ENCODE peak calls at places on chromosomes 16 and 17, in six cellular contexts. E is neuronal stem cell; A is H4; K is GDM1; H is Caki2; C is activated CD4-positive, alpha-beta T cell treated with anti-CD3 and anti-CD28 coated beads, Interleukin-2, amount 50 U/mL, for 4 hours. V is an unnamed sample.

GRCh38 chr16:27432600-27432957 is 30.6 kb downstream of the IL21R start:
- DNase-seq in C (no peak), E (no peak), A (no peak), K (no peak), H (peak), V (peak)

GRCh38 chr16:49487746-49488145 is 114.1 kb downstream of the C16orf78 start:
- DNase-seq in H (no peak), C (no peak), K (no peak), E (no peak), A (no peak), V (no peak)

GRCh38 chr16:57600048-57600835 is 28.2 kb upstream of the ADGRG1 start:
- DNase-seq in A (peak), C (no peak), H (peak), K (peak), E (peak), V (no peak)

GRCh38 chr17:50883850-50884291 is 17.7 kb upstream of the TOB1 start:
- DNase-seq in C (no peak), A (no peak), K (peak), H (no peak), E (no peak), V (no peak)

GRCh38 chr17:41480136-41480535 is 815 bp downstream of the KRT35 start:
- DNase-seq in E (no peak), C (no peak), A (no peak), K (no peak), H (no peak), V (no peak)

GRCh38 chr17:76550712-76551615 is 11.1 kb downstream of the PRCD start:
- DNase-seq in H (peak), K (peak), A (peak), E (no peak), C (no peak), V (no peak)

GRCh38 chr16:29899516-29900101 is at the start of gene SEZ6L2:
- DNase-seq in E (peak), C (peak), H (peak), A (peak), K (no peak), V (peak)

GRCh38 chr17:71933306-71933705 is 187.5 kb upstream of the SOX9 start:
- DNase-seq in H (no peak), K (no peak), C (no peak), A (no peak), E (no peak), V (no peak)

GRCh38 chr17:66018786-66019185 is 173.1 kb downstream of the CEP112 start:
- DNase-seq in C (no peak), A (no peak), H (no peak), E (no peak), K (no peak), V (no peak)

GRCh38 chr17:40625311-40625710 is 22.3 kb downstream of the SMARCE1 start:
- DNase-seq in K (no peak), H (no peak), E (no peak), C (no peak), A (no peak), V (no peak)

GRCh38 chr17:67401598-67402504 is 24.8 kb downstream of the PITPNC1 start:
- DNase-seq in H (no peak), C (no peak), K (no peak), A (no peak), E (no peak), V (no peak)

GRCh38 chr16:85354623-85355514 is 242.6 kb upstream of the CIBAR2 start:
- DNase-seq in E (no peak), A (peak), C (no peak), K (peak), H (no peak), V (peak)

GRCh38 chr16:84989791-84990620 is 21.3 kb downstream of the ZDHHC7 start:
- DNase-seq in A (no peak), K (no peak), C (no peak), H (peak), E (no peak), V (no peak)

GRCh38 chr16:50313596-50314483 is 47.5 kb downstream of the ADCY7 start:
- DNase-seq in E (no peak), K (no peak), A (no peak), H (no peak), C (peak), V (no peak)

GRCh38 chr16:69112285-69113129 is 7.1 kb downstream of the HAS3 start:
- DNase-seq in A (peak), C (peak), K (no peak), H (no peak), E (peak), V (no peak)

GRCh38 chr17:5418858-5419355 is 555 bp downstream of the NUP88 start:
- DNase-seq in K (peak), A (no peak), E (peak), C (peak), H (peak), V (no peak)

GRCh38 chr16:5510819-5511370 is 413.3 kb upstream of the EEF2KMT start:
- DNase-seq in C (no peak), E (peak), A (no peak), K (no peak), H (no peak), V (no peak)

GRCh38 chr17:32266389-32267269 is 997 bp downstream of the RHBDL3 start:
- DNase-seq in E (peak), K (no peak), C (no peak), H (no peak), A (no peak), V (no peak)

GRCh38 chr17:74212262-74212912 is 984 bp upstream of the TTYH2 start:
- DNase-seq in C (peak), H (no peak), A (peak), E (no peak), K (no peak), V (no peak)

GRCh38 chr16:69741951-69742904 is 12.5 kb downstream of the NOB1 start:
- DNase-seq in A (no peak), C (no peak), E (no peak), H (peak), K (no peak), V (no peak)

GRCh38 chr16:48536600-48537200 is 73.3 kb downstream of the N4BP1 start:
- DNase-seq in E (no peak), K (peak), A (peak), H (no peak), C (no peak), V (no peak)

GRCh38 chr17:77233635-77234334 is 93.0 kb downstream of the SEC14L1 start:
- DNase-seq in A (peak), K (no peak), H (peak), C (no peak), E (no peak), V (peak)

GRCh38 chr16:55468352-55468990 is 10.5 kb upstream of the MMP2 start:
- DNase-seq in K (no peak), A (no peak), C (no peak), H (no peak), E (no peak), V (no peak)

GRCh38 chr17:58265902-58266875 is 14.5 kb downstream of the MPO start:
- DNase-seq in A (no peak), H (no peak), K (no peak), E (no peak), C (no peak), V (no peak)

GRCh38 chr16:71867934-71868333 is 16.0 kb downstream of the ZNF821 start:
- DNase-seq in C (no peak), A (no peak), E (no peak), K (no peak), H (no peak), V (no peak)

GRCh38 chr17:66964930-66965800 is 658 bp downstream of the CACNG4 start:
- DNase-seq in K (no peak), C (peak), E (no peak), A (no peak), H (peak), V (no peak)

GRCh38 chr16:539901-540530 is 12.5 kb downstream of the CAPN15 start:
- DNase-seq in H (peak), K (no peak), C (no peak), A (no peak), E (no peak), V (peak)

GRCh38 chr17:9271989-9272388 is 250.7 kb downstream of the NTN1 start:
- DNase-seq in K (no peak), H (no peak), A (no peak), C (no peak), E (no peak), V (no peak)

GRCh38 chr16:30947533-30948086 is 1.3 kb upstream of the ORAI3 start:
- DNase-seq in C (no peak), H (no peak), K (no peak), A (no peak), E (no peak), V (no peak)

GRCh38 chr17:63932008-63932561 is at the start of gene CD79B:
- DNase-seq in E (no peak), A (no peak), H (no peak), C (peak), K (peak), V (no peak)

GRCh38 chr17:64781013-64781392 is 118.9 kb upstream of the SMURF2 start:
- DNase-seq in H (no peak), C (no peak), K (no peak), E (no peak), A (no peak), V (no peak)

GRCh38 chr16:81734632-81735434 is 44.3 kb upstream of the PLCG2 start:
- DNase-seq in C (no peak), E (no peak), H (no peak), A (no peak), K (no peak), V (no peak)

GRCh38 chr17:44269118-44269794 is 1.3 kb upstream of the SLC4A1 start:
- DNase-seq in C (no peak), A (no peak), E (no peak), K (no peak), H (no peak), V (no peak)

GRCh38 chr17:17143501-17143900 is 62.6 kb downstream of the PLD6 start:
- DNase-seq in E (no peak), A (no peak), K (no peak), C (no peak), H (no peak), V (no peak)

GRCh38 chr17:32783602-32784001 is 93.3 kb downstream of the MYO1D start:
- DNase-seq in E (peak), K (peak), H (peak), A (peak), C (no peak), V (peak)

GRCh38 chr16:84834403-84834772 is 14.6 kb downstream of the CRISPLD2 start:
- DNase-seq in H (no peak), E (no peak), C (no peak), A (no peak), K (no peak), V (no peak)